ENCODE peak calls at places on chromosome 1, in seven cellular contexts. O is suprapubic skin, G is ovary, A is PC-3, Q is HFF-Myc, B is left ventricle myocardium inferior, S is AG04449. L is an unnamed sample.

GRCh38 chr1:17684810-17685209 is 70.3 kb upstream of the ACTL8 start:
- DNase-seq in O (no peak), G (no peak), A (no peak), Q (no peak), B (no peak), S (no peak), L (no peak)

GRCh38 chr1:161117681-161118581 is at the start of the genes NIT1 and PFDN2:
- DNase-seq in O (peak), G (peak), A (peak), Q (no peak), B (peak), S (no peak), L (no peak)

GRCh38 chr1:223243441-223244050 is 100.5 kb upstream of the TLR5 start:
- DNase-seq in O (no peak), G (no peak), A (no peak), Q (no peak), B (no peak), S (no peak), L (no peak)

GRCh38 chr1:221263831-221264767 is 384.9 kb downstream of the HLX start:
- DNase-seq in O (peak), G (no peak), A (peak), Q (peak), B (no peak), S (peak), L (no peak)

GRCh38 chr1:16468558-16468957 is 28.0 kb downstream of the NECAP2 start:
- DNase-seq in O (no peak), G (no peak), A (no peak), Q (no peak), B (no peak), S (no peak), L (no peak)

GRCh38 chr1:156816561-156817328 is at the start of gene SH2D2A:
- DNase-seq in O (no peak), G (no peak), A (peak), Q (no peak), B (no peak), S (no peak), L (peak)

GRCh38 chr1:155254714-155255242 is 505 bp downstream of the ENTREP3 start:
- DNase-seq in O (peak), G (peak), A (peak), Q (no peak), B (no peak), S (no peak), L (no peak)

GRCh38 chr1:106793686-106794085 is 262.8 kb upstream of the PRMT6 start:
- DNase-seq in O (no peak), G (no peak), A (no peak), Q (no peak), B (no peak), S (no peak), L (no peak)

GRCh38 chr1:7899741-7900140 is 40.9 kb downstream of the TNFRSF9 start:
- DNase-seq in O (no peak), G (no peak), A (peak), Q (no peak), B (no peak), S (no peak), L (no peak)

GRCh38 chr1:80403472-80403893 is 1397.0 kb upstream of the ADGRL4 start:
- DNase-seq in O (no peak), G (no peak), A (no peak), Q (no peak), B (no peak), S (no peak), L (no peak)

GRCh38 chr1:152626688-152627087 is 3.8 kb upstream of the LCE3A start:
- DNase-seq in O (no peak), G (no peak), A (no peak), Q (no peak), B (no peak), S (no peak), L (peak)

GRCh38 chr1:215273838-215274516 is 191.4 kb downstream of the KCNK2 start:
- DNase-seq in O (no peak), G (no peak), A (peak), Q (peak), B (no peak), S (peak), L (no peak)

GRCh38 chr1:216422821-216423529 is at the start of gene USH2A:
- DNase-seq in O (no peak), G (no peak), A (no peak), Q (no peak), B (no peak), S (no peak), L (no peak)

GRCh38 chr1:232271991-232272589 is 357.8 kb downstream of the SIPA1L2 start:
- DNase-seq in O (no peak), G (no peak), A (no peak), Q (peak), B (peak), S (peak), L (no peak)

GRCh38 chr1:154582885-154583284 is 15.3 kb downstream of the CHRNB2 start:
- DNase-seq in O (no peak), G (no peak), A (no peak), Q (no peak), B (no peak), S (no peak), L (no peak)

GRCh38 chr1:2301607-2302291 is 73.6 kb downstream of the SKI start:
- DNase-seq in O (no peak), G (no peak), A (no peak), Q (no peak), B (no peak), S (no peak), L (no peak)

GRCh38 chr1:115063238-115063901 is 25.9 kb downstream of the TSPAN2 start:
- DNase-seq in O (no peak), G (no peak), A (peak), Q (no peak), B (no peak), S (no peak), L (peak)

GRCh38 chr1:14602131-14602530 is 3.6 kb downstream of the KAZN start:
- DNase-seq in O (peak), G (peak), A (no peak), Q (no peak), B (peak), S (no peak), L (no peak)

GRCh38 chr1:115133440-115133839 is 44.1 kb upstream of the TSPAN2 start:
- DNase-seq in O (no peak), G (no peak), A (peak), Q (no peak), B (no peak), S (no peak), L (no peak)

GRCh38 chr1:159860456-159860855 is 2.0 kb downstream of the VSIG8 start:
- DNase-seq in O (no peak), G (no peak), A (no peak), Q (no peak), B (no peak), S (no peak), L (no peak)

GRCh38 chr1:109499661-109500536 is 6.0 kb downstream of the CYB561D1 start:
- DNase-seq in O (no peak), G (no peak), A (peak), Q (no peak), B (no peak), S (no peak), L (peak)

GRCh38 chr1:180854456-180854855 is 58.2 kb upstream of the KIAA1614 start:
- DNase-seq in O (no peak), G (no peak), A (no peak), Q (no peak), B (no peak), S (no peak), L (no peak)

GRCh38 chr1:221762121-221762520 is 20.2 kb upstream of the DUSP10 start:
- DNase-seq in O (no peak), G (no peak), A (no peak), Q (no peak), B (no peak), S (no peak), L (no peak)

GRCh38 chr1:243495442-243496172 is 239.8 kb downstream of the SDCCAG8 start:
- DNase-seq in O (no peak), G (no peak), A (no peak), Q (no peak), B (no peak), S (no peak), L (no peak)

GRCh38 chr1:241485554-241485992 is 34.0 kb downstream of the FH start:
- DNase-seq in O (no peak), G (no peak), A (peak), Q (no peak), B (no peak), S (no peak), L (no peak)

GRCh38 chr1:19357299-19357698 is 45.2 kb downstream of the SLC66A1 start:
- DNase-seq in O (no peak), G (no peak), A (no peak), Q (no peak), B (no peak), S (no peak), L (no peak)

GRCh38 chr1:221868894-221869293 is 127.0 kb upstream of the DUSP10 start:
- DNase-seq in O (no peak), G (no peak), A (peak), Q (peak), B (no peak), S (peak), L (no peak)

GRCh38 chr1:211259596-211260126 is 495 bp downstream of the RCOR3 start:
- DNase-seq in O (no peak), G (peak), A (peak), Q (peak), B (peak), S (no peak), L (no peak)

GRCh38 chr1:109876617-109877319 is 33.9 kb upstream of the CSF1 start:
- DNase-seq in O (no peak), G (no peak), A (no peak), Q (no peak), B (no peak), S (no peak), L (no peak)

GRCh38 chr1:151478923-151479322 is 19.6 kb upstream of the POGZ start:
- DNase-seq in O (no peak), G (no peak), A (no peak), Q (no peak), B (no peak), S (no peak), L (no peak)

GRCh38 chr1:151399890-151400235 is 490 bp downstream of the PSMB4 start:
- DNase-seq in O (peak), G (peak), A (no peak), Q (no peak), B (no peak), S (no peak), L (no peak)

GRCh38 chr1:37250371-37250770 is 216.1 kb upstream of the GRIK3 start:
- DNase-seq in O (no peak), G (no peak), A (no peak), Q (no peak), B (no peak), S (no peak), L (no peak)

GRCh38 chr1:66271216-66271903 is 262.6 kb upstream of the SGIP1 start:
- DNase-seq in O (peak), G (peak), A (peak), Q (peak), B (peak), S (peak), L (peak)

GRCh38 chr1:27109103-27109822 is 45.7 kb downstream of the SLC9A1 start:
- DNase-seq in O (no peak), G (no peak), A (peak), Q (no peak), B (no peak), S (no peak), L (no peak)

DNA sequence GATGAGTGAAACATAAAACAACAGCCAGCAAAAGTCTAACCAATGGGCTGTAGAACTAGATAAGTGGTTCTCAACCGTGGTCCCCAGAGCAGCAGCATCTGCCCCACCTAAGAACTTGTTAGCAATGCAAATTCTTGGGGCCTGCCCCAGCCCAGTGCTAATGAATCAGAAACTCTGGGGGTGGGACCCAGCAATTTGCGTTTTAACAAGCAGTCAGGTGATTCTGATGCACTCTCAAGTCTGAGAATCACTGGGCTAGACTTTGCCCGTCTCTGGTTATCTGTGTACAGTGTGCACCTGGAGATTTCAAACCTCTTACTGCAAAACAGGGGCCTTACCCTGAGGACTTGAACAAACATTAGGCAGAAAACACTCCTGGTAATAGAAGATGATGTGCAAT is 66.5 kb downstream of the PLXNA2 start:
- DNase-seq in O (no peak), G (no peak), A (no peak), Q (no peak), B (no peak), S (no peak), L (no peak)
- H3K4me3 ChIP-seq in O (no peak), G (no peak), A (no peak), Q (no peak), B (no peak), S (no peak), L (no peak)

DNA sequence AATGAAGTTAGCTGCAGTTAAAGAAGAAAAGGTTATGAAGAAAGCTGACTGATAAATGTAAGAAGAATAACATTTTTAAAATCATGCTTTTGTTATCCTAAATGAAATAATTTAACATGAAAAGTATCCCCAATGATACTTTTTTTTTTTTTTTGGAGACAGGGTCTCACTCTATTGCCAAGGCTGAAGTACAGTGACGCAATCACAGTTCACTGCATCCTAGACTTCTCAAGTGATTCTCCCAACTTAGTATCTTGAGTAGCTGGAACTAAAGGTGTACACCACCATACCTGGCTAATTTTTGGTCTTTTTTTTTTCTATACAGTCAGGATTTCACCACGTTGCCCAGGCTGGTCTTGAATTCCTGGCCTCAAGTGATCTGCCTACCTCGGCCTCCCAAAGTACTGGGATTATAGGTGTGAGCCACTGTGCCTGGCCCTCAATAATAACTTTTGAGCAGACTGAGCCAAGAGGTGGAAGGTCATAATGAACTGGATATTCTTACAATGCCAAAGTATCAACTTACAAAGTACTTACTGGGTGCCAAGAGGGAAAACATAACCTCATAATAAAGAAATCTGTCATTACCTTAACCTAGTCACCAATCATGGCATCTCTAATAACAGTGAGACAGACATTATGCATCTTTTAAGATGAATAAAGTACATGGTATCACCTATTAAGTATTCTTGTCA is 94.5 kb downstream of the EVI5 start:
- DNase-seq in O (no peak), G (no peak), A (no peak), Q (no peak), B (no peak), S (no peak), L (no peak)
- H3K4me3 ChIP-seq in O (no peak), G (no peak), A (no peak), Q (no peak), B (no peak), S (no peak), L (no peak)

GRCh38 chr1:236334893-236335545 is 53.3 kb upstream of the ERO1B start:
- DNase-seq in O (no peak), G (no peak), A (no peak), Q (no peak), B (no peak), S (no peak), L (no peak)
- H3K4me3 ChIP-seq in O (no peak), G (no peak), A (no peak), Q (no peak), B (no peak), S (no peak), L (no peak)

GRCh38 chr1:6007318-6008083 is 15.3 kb upstream of the NPHP4 start:
- DNase-seq in O (no peak), G (no peak), A (no peak), Q (no peak), B (no peak), S (no peak), L (no peak)
- H3K4me3 ChIP-seq in O (no peak), G (no peak), A (no peak), Q (no peak), B (no peak), S (no peak), L (no peak)

DNA sequence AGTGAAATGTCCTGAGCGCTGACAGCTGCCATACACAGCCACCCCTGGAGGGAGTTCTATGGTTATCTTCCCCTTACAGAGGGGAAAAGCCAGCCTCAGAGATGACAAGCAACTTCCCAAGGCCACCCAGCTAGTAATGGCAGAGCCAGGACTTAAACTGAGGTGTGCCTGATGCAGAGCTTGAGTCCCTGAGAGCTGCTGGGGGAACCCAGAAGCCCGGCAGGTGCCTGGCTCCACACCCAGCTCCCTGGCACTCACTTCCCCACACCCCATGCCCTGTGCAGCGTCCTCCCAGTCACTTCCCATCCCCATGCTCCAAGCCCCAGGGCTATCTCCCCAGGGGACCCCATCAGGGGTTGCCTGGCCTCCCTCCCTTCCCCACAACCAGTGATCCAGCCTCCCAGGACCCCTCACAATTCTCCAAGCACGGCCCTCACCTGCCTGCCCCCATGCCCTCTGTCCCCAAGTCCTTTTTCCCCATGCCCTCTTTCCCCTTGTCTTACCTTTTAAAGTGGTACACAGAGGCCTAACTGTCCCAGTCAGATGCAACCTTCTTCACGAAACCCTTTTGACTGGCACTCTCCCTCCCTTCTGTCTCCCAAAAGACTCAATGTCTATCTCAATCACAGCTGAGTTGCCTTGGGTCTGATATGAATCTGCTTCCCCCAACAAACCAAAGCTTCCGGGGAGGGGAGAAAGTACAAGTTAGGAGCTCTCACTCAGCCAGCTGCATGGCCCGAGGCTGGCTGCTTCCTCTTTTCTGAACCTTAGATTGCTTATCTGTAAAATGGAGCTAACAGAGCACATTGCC is 39.8 kb upstream of the LRP8 start:
- DNase-seq in O (peak), G (no peak), A (no peak), Q (no peak), B (no peak), S (no peak), L (no peak)
- H3K4me3 ChIP-seq in O (no peak), G (no peak), A (no peak), Q (no peak), B (peak), S (no peak), L (no peak)

GRCh38 chr1:91736146-91736998 is 149.6 kb downstream of the TGFBR3 start:
- DNase-seq in O (no peak), G (peak), A (no peak), Q (no peak), B (no peak), S (no peak), L (no peak)
- H3K4me3 ChIP-seq in O (no peak), G (no peak), A (peak), Q (no peak), B (no peak), S (peak), L (peak)

GRCh38 chr1:29870621-29871020 is 634.3 kb downstream of the PTPRU start:
- DNase-seq in O (no peak), G (no peak), A (no peak), Q (no peak), B (no peak), S (no peak), L (no peak)

GRCh38 chr1:29864431-29865022 is 628.2 kb downstream of the PTPRU start:
- DNase-seq in O (no peak), G (no peak), A (no peak), Q (no peak), B (no peak), S (no peak), L (no peak)

GRCh38 chr1:29865051-29865450 is 628.7 kb downstream of the PTPRU start:
- DNase-seq in O (no peak), G (no peak), A (no peak), Q (no peak), B (no peak), S (no peak), L (no peak)

GRCh38 chr1:29869802-29870201 is 633.5 kb downstream of the PTPRU start:
- DNase-seq in O (no peak), G (no peak), A (no peak), Q (no peak), B (no peak), S (no peak), L (no peak)

DNA sequence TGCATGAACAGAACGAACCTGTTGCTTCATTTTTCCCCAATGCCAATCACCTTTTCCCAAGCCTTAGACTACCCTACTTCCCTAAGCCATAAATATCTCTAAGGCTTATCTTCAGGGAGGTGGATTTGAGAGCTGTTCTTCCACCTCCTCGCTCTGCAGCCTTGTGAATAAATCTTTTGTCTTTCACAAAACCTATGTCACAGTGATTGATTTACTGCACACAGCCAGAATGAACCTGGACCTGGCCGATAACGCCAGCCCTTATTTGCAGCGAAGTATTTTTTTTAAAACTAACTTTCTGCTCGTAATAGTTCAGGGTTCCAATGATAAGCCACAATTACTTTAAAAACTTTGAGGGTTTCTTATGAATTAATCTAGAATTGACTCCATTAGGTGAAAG is 632.6 kb downstream of the PTPRU start:
- DNase-seq in O (no peak), G (no peak), A (no peak), Q (no peak), B (no peak), S (no peak), L (no peak)
- H3K4me3 ChIP-seq in O (no peak), G (no peak), A (no peak), Q (no peak), B (no peak), S (no peak), L (no peak)

GRCh38 chr1:119782541-119783338 is 14.0 kb upstream of the HMGCS2 start:
- DNase-seq in O (no peak), G (no peak), A (peak), Q (no peak), B (no peak), S (no peak), L (peak)
- H3K4me3 ChIP-seq in O (no peak), G (no peak), A (no peak), Q (no peak), B (no peak), S (no peak), L (no peak)

L was measured in keratinocyte.